ENCODE peak calls at places on chromosome 6, in six cellular contexts. A, Z, H, Q, K and M are unnamed samples.

GRCh38 chr6:26331809-26332226 is 33.2 kb upstream of the BTN3A2 start:
- DNase-seq in A (no peak), Z (no peak), H (no peak), Q (no peak), K (no peak), M (no peak)

GRCh38 chr6:34667481-34668238 is 28.9 kb downstream of the ILRUN start:
- DNase-seq in A (no peak), Z (no peak), H (no peak), Q (no peak), K (no peak), M (no peak)

GRCh38 chr6:89371849-89372505 is 19.5 kb upstream of the UBE2J1 start:
- DNase-seq in A (peak), Z (peak), H (peak), Q (peak), K (peak), M (peak)

GRCh38 chr6:148578489-148578814 is 168.4 kb upstream of the UST start:
- DNase-seq in A (no peak), Z (no peak), H (no peak), Q (no peak), K (no peak), M (no peak)

GRCh38 chr6:28985396-28986164 is 19.5 kb downstream of the ZNF311 start:
- DNase-seq in A (peak), Z (peak), H (peak), Q (peak), K (peak), M (peak)

GRCh38 chr6:33620584-33621395 is at the start of gene ITPR3:
- DNase-seq in A (peak), Z (peak), H (peak), Q (peak), K (no peak), M (no peak)

GRCh38 chr6:72032056-72032455 is 145.7 kb downstream of the RIMS1 start:
- DNase-seq in A (no peak), Z (no peak), H (no peak), Q (no peak), K (no peak), M (no peak)

GRCh38 chr6:127971945-127972391 is 71.1 kb upstream of the THEMIS start:
- DNase-seq in A (no peak), Z (no peak), H (no peak), Q (no peak), K (no peak), M (no peak)

GRCh38 chr6:83311231-83311630 is 118.1 kb downstream of the RWDD2A start:
- DNase-seq in A (no peak), Z (no peak), H (no peak), Q (no peak), K (no peak), M (no peak)

GRCh38 chr6:28589234-28589951 is 63.7 kb downstream of the GPX5 start:
- DNase-seq in A (peak), Z (no peak), H (no peak), Q (peak), K (no peak), M (no peak)

GRCh38 chr6:27472182-27472616 is 706 bp downstream of the ZNF184 start:
- DNase-seq in A (no peak), Z (no peak), H (peak), Q (peak), K (peak), M (no peak)

GRCh38 chr6:142500265-142500786 is 198.5 kb downstream of the ADGRG6 start:
- DNase-seq in A (no peak), Z (no peak), H (no peak), Q (no peak), K (no peak), M (no peak)

GRCh38 chr6:3484946-3485345 is 28.1 kb upstream of the SLC22A23 start:
- DNase-seq in A (no peak), Z (no peak), H (no peak), Q (no peak), K (no peak), M (no peak)

GRCh38 chr6:122838060-122838780 is 49.2 kb downstream of the SMPDL3A start:
- DNase-seq in A (no peak), Z (no peak), H (no peak), Q (no peak), K (no peak), M (no peak)

GRCh38 chr6:37788259-37788658 is 31.3 kb upstream of the ZFAND3 start:
- DNase-seq in A (no peak), Z (no peak), H (no peak), Q (no peak), K (no peak), M (no peak)

GRCh38 chr6:83417880-83418663 is 12.8 kb downstream of the ME1 start:
- DNase-seq in A (no peak), Z (no peak), H (no peak), Q (no peak), K (no peak), M (no peak)

GRCh38 chr6:139625998-139626975 is 251.8 kb upstream of the CITED2 start:
- DNase-seq in A (no peak), Z (no peak), H (no peak), Q (no peak), K (no peak), M (peak)

GRCh38 chr6:144265390-144265789 is 19.7 kb upstream of the UTRN start:
- DNase-seq in A (no peak), Z (no peak), H (no peak), Q (no peak), K (no peak), M (no peak)

GRCh38 chr6:30060634-30060981 is 457 bp upstream of the POLR1H start:
- DNase-seq in A (no peak), Z (no peak), H (no peak), Q (peak), K (no peak), M (no peak)

GRCh38 chr6:42012501-42013133 is 37.7 kb upstream of the TAF8 start:
- DNase-seq in A (no peak), Z (no peak), H (no peak), Q (no peak), K (no peak), M (no peak)

GRCh38 chr6:36953931-36954261 is 642 bp upstream of the PI16 start:
- DNase-seq in A (no peak), Z (no peak), H (no peak), Q (peak), K (no peak), M (peak)

GRCh38 chr6:151078655-151079054 is 161.1 kb upstream of the AKAP12 start:
- DNase-seq in A (no peak), Z (no peak), H (no peak), Q (no peak), K (no peak), M (no peak)

GRCh38 chr6:160979063-160979708 is 12.4 kb upstream of the MAP3K4 start:
- DNase-seq in A (no peak), Z (no peak), H (no peak), Q (no peak), K (no peak), M (no peak)

GRCh38 chr6:118542184-118542952 is 5.7 kb upstream of the PLN start:
- DNase-seq in A (no peak), Z (no peak), H (no peak), Q (no peak), K (no peak), M (no peak)

GRCh38 chr6:13761361-13762036 is 49.9 kb upstream of the RANBP9 start:
- DNase-seq in A (no peak), Z (no peak), H (no peak), Q (no peak), K (no peak), M (peak)

GRCh38 chr6:115667478-115667996 is 393.2 kb downstream of the FRK start:
- DNase-seq in A (no peak), Z (no peak), H (no peak), Q (no peak), K (no peak), M (no peak)
- TF ChIP-seq CTCF in A (no peak), Z (no peak), H (no peak), Q (no peak), K (no peak), M (no peak)

DNA sequence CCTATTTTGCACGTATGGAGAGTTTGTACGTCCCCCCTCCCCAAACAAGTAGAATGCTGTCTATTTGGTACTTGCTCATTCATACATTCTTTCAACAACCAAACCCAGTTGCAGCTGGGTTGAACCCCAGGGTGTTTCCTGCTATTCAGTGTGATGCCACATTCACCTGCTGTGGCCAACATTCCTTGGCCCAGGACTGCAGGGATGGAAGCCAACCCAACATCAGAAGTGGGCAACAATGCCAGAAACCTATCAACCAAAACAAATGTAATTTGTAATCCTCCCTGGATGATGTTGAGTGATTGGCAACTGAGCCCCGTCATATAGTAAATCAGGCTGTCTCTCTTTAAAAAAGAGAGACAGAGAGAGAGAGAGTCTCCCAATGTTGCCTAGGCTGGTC is 8.9 kb downstream of the NT5E start:
- DNase-seq in A (no peak), Z (no peak), H (no peak), Q (no peak), K (no peak), M (no peak)
- TF ChIP-seq POLR2A in A (no peak), Z (no peak), H (no peak), Q (no peak), K (no peak), M (no peak)

DNA sequence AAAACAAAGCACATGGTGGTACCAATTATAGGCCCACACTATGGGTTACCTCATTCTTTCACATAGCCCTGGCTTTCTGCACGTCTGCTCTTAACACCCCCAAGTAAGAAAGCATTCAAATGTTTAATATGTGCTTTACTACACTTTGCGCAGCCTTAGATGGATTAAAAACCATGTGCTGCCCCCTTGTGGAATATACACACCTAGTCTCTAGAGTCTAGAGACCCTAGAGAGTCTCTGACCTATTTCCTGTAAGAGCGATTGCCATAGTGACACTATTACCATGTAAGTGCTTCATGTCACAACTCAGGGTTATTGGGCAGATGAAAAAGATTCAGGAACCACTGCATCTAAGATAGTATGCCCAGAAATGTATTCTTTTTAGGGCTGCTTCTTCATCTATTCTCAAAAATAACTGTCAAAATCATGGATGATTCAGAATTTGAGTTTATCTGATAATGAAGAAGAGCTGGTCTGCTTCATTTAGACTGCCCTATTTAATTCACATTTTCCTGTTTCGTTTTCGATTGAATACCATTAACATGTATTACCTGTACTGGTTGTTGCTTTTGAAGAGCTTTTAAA is 186.3 kb downstream of the ADGB start:
- DNase-seq in A (no peak), Z (no peak), H (no peak), Q (no peak), K (no peak), M (no peak)
- H3K4me3 ChIP-seq in A (no peak), Z (no peak), H (no peak), Q (no peak), K (no peak), M (no peak)

GRCh38 chr6:159761135-159761872 is 541 bp upstream of the ACAT2 start:
- DNase-seq in A (peak), Z (peak), H (peak), Q (no peak), K (no peak), M (peak)

GRCh38 chr6:159760602-159761057 is 1.2 kb upstream of the ACAT2 start:
- DNase-seq in A (peak), Z (no peak), H (no peak), Q (no peak), K (no peak), M (no peak)

GRCh38 chr6:159756508-159756907 is 5.3 kb upstream of the ACAT2 start:
- DNase-seq in A (no peak), Z (no peak), H (no peak), Q (no peak), K (no peak), M (no peak)

GRCh38 chr6:159759645-159760044 is 2.2 kb upstream of the ACAT2 start:
- DNase-seq in A (no peak), Z (no peak), H (no peak), Q (no peak), K (no peak), M (no peak)

DNA sequence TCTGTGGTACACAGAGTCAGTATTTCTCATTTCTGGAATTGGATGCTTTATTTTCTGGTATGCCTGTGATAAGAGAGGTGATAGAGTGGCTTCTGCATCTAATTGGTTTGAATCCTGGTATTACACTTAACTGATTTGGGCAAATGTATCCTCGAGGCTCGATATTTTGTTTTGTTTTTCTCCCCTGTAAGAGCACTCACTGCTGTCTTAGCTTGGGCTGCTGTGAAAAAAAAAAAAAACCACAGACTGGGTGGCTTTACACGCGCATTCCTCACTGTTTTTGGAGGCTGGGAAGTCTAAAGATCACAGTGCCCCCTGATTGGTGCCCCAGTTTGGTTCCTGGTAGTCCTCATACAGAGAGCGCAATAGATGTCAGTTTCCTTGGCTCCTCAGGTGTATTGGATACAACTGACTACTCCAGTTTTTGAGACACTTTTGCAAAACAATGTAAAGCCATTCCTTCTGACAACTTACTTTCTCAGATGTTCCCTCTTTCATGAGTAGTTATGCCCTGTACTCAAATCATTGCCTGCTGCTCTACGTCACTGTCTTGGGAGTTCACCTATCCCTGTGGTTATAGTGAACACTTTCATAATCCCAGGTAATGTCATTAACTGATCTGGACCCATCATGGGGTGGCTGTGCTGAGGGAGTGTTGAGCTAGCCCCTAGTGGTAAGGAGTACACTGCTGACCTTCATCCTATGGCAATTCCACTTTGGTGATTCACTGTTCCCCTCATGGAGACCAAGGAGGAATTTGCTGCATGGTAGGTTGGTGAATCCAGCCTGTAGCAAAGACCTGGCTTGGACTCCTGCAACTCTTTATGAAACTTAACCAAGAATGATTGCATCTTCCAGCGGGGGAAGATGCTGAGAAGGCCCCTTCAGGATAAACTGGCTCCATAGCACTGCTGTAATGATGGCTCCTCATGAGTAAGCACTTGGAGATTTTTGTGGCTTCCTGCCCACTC is 3.5 kb upstream of the ACAT2 start:
- DNase-seq in A (no peak), Z (no peak), H (no peak), Q (no peak), K (no peak), M (no peak)
- TF ChIP-seq CTCF in A (peak), Z (no peak), H (no peak), Q (no peak), K (no peak), M (no peak)